ENCODE peak calls at places on chromosomes 3 and 15, in six cellular contexts. One of them, this sample, is unnamed.

GRCh38 chr3:18047052-18047451 is 304.6 kb upstream of the TBC1D5 start:
- DNase-seq in heart left ventricle: no peak
- DNase-seq in NT2/D1: no peak
- DNase-seq in vagina: no peak
- DNase-seq in PC-9: no peak
- DNase-seq in GM23248: peak; percentile 79
- DNase-seq in this sample: no peak

GRCh38 chr3:90010341-90010740 is 902.9 kb downstream of the EPHA3 start:
- DNase-seq in heart left ventricle: no peak
- DNase-seq in NT2/D1: peak; percentile 13
- DNase-seq in vagina: no peak
- DNase-seq in PC-9: peak; percentile 65
- DNase-seq in GM23248: peak; percentile 57
- DNase-seq in this sample: peak; percentile 50

GRCh38 chr3:126132751-126133511 is 47.5 kb downstream of the ALDH1L1 start:
- DNase-seq in heart left ventricle: peak; percentile 13
- DNase-seq in NT2/D1: peak; percentile 62
- DNase-seq in vagina: peak; percentile 64
- DNase-seq in PC-9: no peak
- DNase-seq in GM23248: peak; percentile 44
- DNase-seq in this sample: no peak

GRCh38 chr3:70963412-70963811 is 620.1 kb downstream of the FOXP1 start:
- DNase-seq in heart left ventricle: no peak
- DNase-seq in NT2/D1: peak; percentile 57
- DNase-seq in vagina: no peak
- DNase-seq in PC-9: no peak
- DNase-seq in GM23248: no peak
- DNase-seq in this sample: no peak

GRCh38 chr3:132135628-132136333 is 101.0 kb upstream of the CPNE4 start:
- DNase-seq in heart left ventricle: no peak
- DNase-seq in NT2/D1: peak; percentile 59
- DNase-seq in vagina: no peak
- DNase-seq in PC-9: peak; percentile 97
- DNase-seq in GM23248: peak; percentile 98
- DNase-seq in this sample: peak; percentile 98

GRCh38 chr3:4562595-4562994 is 69.4 kb downstream of the ITPR1 start:
- DNase-seq in heart left ventricle: no peak
- DNase-seq in NT2/D1: no peak
- DNase-seq in vagina: no peak
- DNase-seq in PC-9: no peak
- DNase-seq in GM23248: no peak
- DNase-seq in this sample: no peak

GRCh38 chr15:59537384-59537783 is 74.2 kb upstream of the GCNT3 start:
- DNase-seq in heart left ventricle: no peak
- DNase-seq in NT2/D1: no peak
- DNase-seq in vagina: no peak
- DNase-seq in PC-9: no peak
- DNase-seq in GM23248: no peak
- DNase-seq in this sample: no peak

GRCh38 chr3:120487079-120487693 is 36.4 kb upstream of the FSTL1 start:
- DNase-seq in heart left ventricle: no peak
- DNase-seq in NT2/D1: no peak
- DNase-seq in vagina: no peak
- DNase-seq in PC-9: no peak
- DNase-seq in GM23248: peak; percentile 76
- DNase-seq in this sample: no peak

GRCh38 chr3:69735893-69736292 is 3.4 kb upstream of the MITF start:
- DNase-seq in heart left ventricle: no peak
- DNase-seq in NT2/D1: no peak
- DNase-seq in vagina: no peak
- DNase-seq in PC-9: no peak
- DNase-seq in GM23248: no peak
- DNase-seq in this sample: no peak

GRCh38 chr3:48564022-48564421 is 441 bp upstream of the UCN2 start:
- DNase-seq in heart left ventricle: peak; percentile 32
- DNase-seq in NT2/D1: no peak
- DNase-seq in vagina: no peak
- DNase-seq in PC-9: no peak
- DNase-seq in GM23248: peak; percentile 90
- DNase-seq in this sample: no peak

GRCh38 chr15:51681303-51681963 is at the start of gene SCG3:
- DNase-seq in heart left ventricle: peak; percentile 80
- DNase-seq in NT2/D1: peak; percentile 88
- DNase-seq in vagina: no peak
- DNase-seq in PC-9: no peak
- DNase-seq in GM23248: peak; percentile 59
- DNase-seq in this sample: peak; percentile 62

GRCh38 chr3:99751649-99752048 is 66.0 kb upstream of the CMSS1 start:
- DNase-seq in heart left ventricle: no peak
- DNase-seq in NT2/D1: no peak
- DNase-seq in vagina: no peak
- DNase-seq in PC-9: no peak
- DNase-seq in GM23248: peak; percentile 87
- DNase-seq in this sample: peak; percentile 73

GRCh38 chr3:16140894-16141285 is 33.6 kb upstream of the GALNT15 start:
- DNase-seq in heart left ventricle: no peak
- DNase-seq in NT2/D1: no peak
- DNase-seq in vagina: no peak
- DNase-seq in PC-9: no peak
- DNase-seq in GM23248: no peak
- DNase-seq in this sample: peak; percentile 37

GRCh38 chr3:139326707-139327106 is 17.1 kb upstream of the MRPS22 start:
- DNase-seq in heart left ventricle: no peak
- DNase-seq in NT2/D1: no peak
- DNase-seq in vagina: no peak
- DNase-seq in PC-9: no peak
- DNase-seq in GM23248: no peak
- DNase-seq in this sample: no peak

GRCh38 chr3:1087066-1087555 is 5.7 kb upstream of the CNTN6 start:
- DNase-seq in heart left ventricle: no peak
- DNase-seq in NT2/D1: no peak
- DNase-seq in vagina: no peak
- DNase-seq in PC-9: no peak
- DNase-seq in GM23248: peak; percentile 88
- DNase-seq in this sample: peak; percentile 82

GRCh38 chr3:194162817-194163584 is 27.1 kb downstream of the HES1 start:
- DNase-seq in heart left ventricle: no peak
- DNase-seq in NT2/D1: no peak
- DNase-seq in vagina: no peak
- DNase-seq in PC-9: no peak
- DNase-seq in GM23248: no peak
- DNase-seq in this sample: no peak

GRCh38 chr15:48536681-48537091 is 108.8 kb downstream of the FBN1 start:
- DNase-seq in heart left ventricle: no peak
- DNase-seq in NT2/D1: no peak
- DNase-seq in vagina: no peak
- DNase-seq in PC-9: no peak
- DNase-seq in GM23248: peak; percentile 67
- DNase-seq in this sample: no peak

GRCh38 chr15:48537277-48538113 is 108.0 kb downstream of the FBN1 start:
- DNase-seq in heart left ventricle: no peak
- DNase-seq in NT2/D1: no peak
- DNase-seq in vagina: no peak
- DNase-seq in PC-9: no peak
- DNase-seq in GM23248: peak; percentile 82
- DNase-seq in this sample: no peak

GRCh38 chr15:48530528-48530927 is 115.0 kb downstream of the FBN1 start:
- DNase-seq in heart left ventricle: no peak
- DNase-seq in NT2/D1: no peak
- DNase-seq in vagina: no peak
- DNase-seq in PC-9: no peak
- DNase-seq in GM23248: no peak
- DNase-seq in this sample: no peak

GRCh38 chr15:48533982-48534381 is 111.5 kb downstream of the FBN1 start:
- DNase-seq in heart left ventricle: no peak
- DNase-seq in NT2/D1: no peak
- DNase-seq in vagina: no peak
- DNase-seq in PC-9: no peak
- DNase-seq in GM23248: peak; percentile 31
- DNase-seq in this sample: no peak

DNA sequence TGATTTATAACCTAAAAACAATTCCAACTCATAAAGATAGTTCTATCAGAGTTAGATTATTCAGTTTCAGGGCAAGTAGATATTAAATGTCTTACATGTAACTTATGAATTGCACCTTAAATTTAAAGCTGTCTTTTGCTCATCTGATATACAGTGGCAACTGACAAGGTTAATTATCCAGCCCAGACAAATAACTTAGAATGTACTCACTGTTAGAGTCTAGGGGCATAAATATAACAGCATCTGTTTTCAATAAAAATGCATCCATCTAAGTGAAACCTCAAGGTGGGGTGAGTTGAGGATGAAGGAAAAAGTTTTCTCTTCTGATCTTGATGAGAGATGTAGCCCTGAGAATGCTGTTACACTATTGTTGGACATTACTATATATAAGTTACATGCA is 112.6 kb downstream of the FBN1 start:
- DNase-seq in heart left ventricle: no peak
- DNase-seq in NT2/D1: no peak
- DNase-seq in vagina: no peak
- DNase-seq in PC-9: no peak
- DNase-seq in GM23248: peak; percentile 30
- DNase-seq in this sample: no peak
- H3K4me1 ChIP-seq in heart left ventricle: peaks cover 31% of the 10 kb centered on the region
- H3K4me1 ChIP-seq in NT2/D1: no peaks in the 10 kb centered on the region
- H3K4me1 ChIP-seq in vagina: peaks cover 24% of the 10 kb centered on the region
- H3K4me1 ChIP-seq in PC-9: no peaks in the 10 kb centered on the region
- H3K4me1 ChIP-seq in GM23248: peaks cover 54% of the 10 kb centered on the region
- H3K4me1 ChIP-seq in this sample: no peaks in the 10 kb centered on the region

GRCh38 chr15:79101866-79102581 is 11.4 kb upstream of the RASGRF1 start:
- DNase-seq in heart left ventricle: no peak
- DNase-seq in NT2/D1: no peak
- DNase-seq in vagina: no peak
- DNase-seq in PC-9: no peak
- DNase-seq in GM23248: peak; percentile 15
- DNase-seq in this sample: no peak
- H3K27me3 ChIP-seq in heart left ventricle: no peaks in the 10 kb centered on the region
- H3K27me3 ChIP-seq in NT2/D1: peaks cover 13% of the 10 kb centered on the region
- H3K27me3 ChIP-seq in vagina: no peaks in the 10 kb centered on the region
- H3K27me3 ChIP-seq in PC-9: peaks cover 28% of the 10 kb centered on the region
- H3K27me3 ChIP-seq in GM23248: peaks cover 6% of the 10 kb centered on the region
- H3K27me3 ChIP-seq in this sample: peaks cover 23% of the 10 kb centered on the region

DNA sequence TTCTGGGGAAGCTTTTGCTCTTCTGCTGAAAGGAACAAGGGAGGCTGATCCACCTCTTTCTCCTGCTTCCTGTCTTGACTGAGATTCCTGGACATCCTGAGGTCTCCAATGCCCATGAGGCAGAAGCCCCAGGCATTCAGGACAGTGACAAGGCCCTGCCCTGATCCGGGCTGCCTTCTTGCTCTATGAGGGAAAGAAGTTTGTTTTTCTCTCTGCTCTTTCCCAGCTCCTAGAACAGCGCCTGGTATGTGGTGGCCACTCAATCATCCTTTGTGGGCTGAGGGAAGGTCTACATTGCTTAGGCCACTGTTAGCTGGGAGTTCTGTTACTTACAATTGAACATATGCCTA is 52.1 kb downstream of the NOX5 start:
- DNase-seq in heart left ventricle: no peak
- DNase-seq in NT2/D1: no peak
- DNase-seq in vagina: no peak
- DNase-seq in PC-9: no peak
- DNase-seq in GM23248: no peak
- DNase-seq in this sample: no peak
- H3K4me1 ChIP-seq in heart left ventricle: no peaks in the 10 kb centered on the region
- H3K4me1 ChIP-seq in NT2/D1: no peaks in the 10 kb centered on the region
- H3K4me1 ChIP-seq in vagina: no peaks in the 10 kb centered on the region
- H3K4me1 ChIP-seq in PC-9: no peaks in the 10 kb centered on the region
- H3K4me1 ChIP-seq in GM23248: no peaks in the 10 kb centered on the region
- H3K4me1 ChIP-seq in this sample: no peaks in the 10 kb centered on the region

GRCh38 chr3:46578973-46579755 is 13.1 kb upstream of the LRRC2 start:
- DNase-seq in heart left ventricle: no peak
- DNase-seq in NT2/D1: no peak
- DNase-seq in vagina: no peak
- DNase-seq in PC-9: no peak
- DNase-seq in GM23248: no peak
- DNase-seq in this sample: no peak
- H3K27me3 ChIP-seq in heart left ventricle: no peaks in the 10 kb centered on the region
- H3K27me3 ChIP-seq in NT2/D1: no peaks in the 10 kb centered on the region
- H3K27me3 ChIP-seq in vagina: no peaks in the 10 kb centered on the region
- H3K27me3 ChIP-seq in PC-9: no peaks in the 10 kb centered on the region
- H3K27me3 ChIP-seq in GM23248: no peaks in the 10 kb centered on the region
- H3K27me3 ChIP-seq in this sample: no peaks in the 10 kb centered on the region

GRCh38 chr15:69826818-69827174 is 270.9 kb downstream of the TLE3 start:
- DNase-seq in heart left ventricle: no peak
- DNase-seq in NT2/D1: no peak
- DNase-seq in vagina: no peak
- DNase-seq in PC-9: no peak
- DNase-seq in GM23248: no peak
- DNase-seq in this sample: no peak

GRCh38 chr15:69824075-69824876 is 273.4 kb downstream of the TLE3 start:
- DNase-seq in heart left ventricle: no peak
- DNase-seq in NT2/D1: no peak
- DNase-seq in vagina: no peak
- DNase-seq in PC-9: no peak
- DNase-seq in GM23248: no peak
- DNase-seq in this sample: no peak

GRCh38 chr15:69827751-69828150 is 270.0 kb downstream of the TLE3 start:
- DNase-seq in heart left ventricle: no peak
- DNase-seq in NT2/D1: no peak
- DNase-seq in vagina: no peak
- DNase-seq in PC-9: no peak
- DNase-seq in GM23248: no peak
- DNase-seq in this sample: no peak

GRCh38 chr15:69824877-69825406 is 272.8 kb downstream of the TLE3 start:
- DNase-seq in heart left ventricle: no peak
- DNase-seq in NT2/D1: no peak
- DNase-seq in vagina: no peak
- DNase-seq in PC-9: no peak
- DNase-seq in GM23248: no peak
- DNase-seq in this sample: no peak

DNA sequence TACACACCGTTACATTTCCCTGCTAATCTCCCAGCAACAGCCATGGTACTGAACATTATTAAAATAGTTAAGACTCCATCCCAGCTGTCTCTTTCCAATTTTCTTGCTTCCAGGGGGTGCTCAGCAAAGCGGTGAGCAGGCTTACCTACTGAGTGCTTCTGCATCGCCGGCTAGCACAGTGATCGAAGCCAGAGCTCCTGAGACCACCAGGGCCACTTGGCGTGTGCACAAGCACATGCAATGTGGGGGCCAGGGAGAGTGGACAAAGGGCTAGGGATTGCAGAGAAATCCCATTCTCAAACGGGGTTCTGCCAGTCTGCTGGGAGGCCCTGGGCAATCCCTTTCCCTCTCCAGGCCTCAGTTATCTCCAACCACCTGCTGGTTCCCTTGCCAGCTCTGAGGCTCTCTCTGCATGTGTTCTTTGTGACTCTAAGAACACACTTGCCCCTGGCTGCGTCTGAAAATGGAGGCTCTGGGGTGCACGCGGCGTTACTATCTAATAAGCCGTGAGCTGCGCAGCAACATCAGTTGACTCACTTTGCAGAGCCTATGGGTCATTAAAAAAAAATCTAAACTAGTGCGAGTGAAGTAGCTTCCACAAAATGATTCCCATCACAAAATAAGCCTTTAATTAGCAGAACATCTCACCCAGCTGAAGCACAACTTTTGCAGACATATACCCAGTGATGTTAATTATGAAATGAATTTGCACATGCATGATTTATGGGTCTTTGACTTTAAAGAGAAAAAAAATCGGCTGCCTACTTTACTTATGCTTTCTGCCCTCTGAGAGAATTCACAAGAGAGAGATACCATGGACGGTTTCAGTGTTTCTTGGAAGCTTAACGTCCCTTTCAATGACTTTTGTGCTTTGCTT is 271.5 kb downstream of the TLE3 start:
- DNase-seq in heart left ventricle: no peak
- DNase-seq in NT2/D1: no peak
- DNase-seq in vagina: no peak
- DNase-seq in PC-9: no peak
- DNase-seq in GM23248: no peak
- DNase-seq in this sample: no peak
- H3K4me1 ChIP-seq in heart left ventricle: no peaks in the 10 kb centered on the region
- H3K4me1 ChIP-seq in NT2/D1: peaks cover 18% of the 10 kb centered on the region
- H3K4me1 ChIP-seq in vagina: no peaks in the 10 kb centered on the region
- H3K4me1 ChIP-seq in PC-9: peaks cover 6% of the 10 kb centered on the region
- H3K4me1 ChIP-seq in GM23248: no peaks in the 10 kb centered on the region
- H3K4me1 ChIP-seq in this sample: no peaks in the 10 kb centered on the region

This sample was measured in foreskin keratinocyte.